ENCODE peak calls at places on chromosome 14, in four cellular contexts. R, I, P and F are unnamed samples.

GRCh38 chr14:22226381-22226780 is 362.6 kb downstream of the DAD1 start:
- DNase-seq in R (peak; percentile 59), I (no peak), P (peak; percentile 4), F (no peak)

GRCh38 chr14:90654831-90655276 is 161.4 kb downstream of the TTC7B start:
- DNase-seq in R (peak; percentile 74), I (no peak), P (no peak), F (no peak)

GRCh38 chr14:33052899-33053400 is 114.3 kb downstream of the NPAS3 start:
- DNase-seq in R (no peak), I (no peak), P (no peak), F (no peak)

GRCh38 chr14:102930753-102931579 is 8.5 kb downstream of the AMN start:
- DNase-seq in R (peak; percentile 50), I (no peak), P (peak; percentile 13), F (no peak)

GRCh38 chr14:26332966-26333365 is 264.9 kb downstream of the NOVA1 start:
- DNase-seq in R (no peak), I (no peak), P (no peak), F (no peak)

GRCh38 chr14:85088231-85088630 is 441.7 kb upstream of the FLRT2 start:
- DNase-seq in R (no peak), I (no peak), P (no peak), F (no peak)

GRCh38 chr14:63438065-63438757 is 105.0 kb downstream of the PPP2R5E start:
- DNase-seq in R (peak; percentile 92), I (no peak), P (peak; percentile 14), F (peak; percentile 94)

GRCh38 chr14:30645600-30645999 is 23.5 kb downstream of the SCFD1 start:
- DNase-seq in R (no peak), I (no peak), P (no peak), F (no peak)

GRCh38 chr14:24338843-24339242 is 948 bp downstream of the RIPK3 start:
- DNase-seq in R (no peak), I (no peak), P (no peak), F (no peak)

GRCh38 chr14:55625481-55625880 is 45.5 kb downstream of the KTN1 start:
- DNase-seq in R (no peak), I (no peak), P (no peak), F (no peak)

GRCh38 chr14:53850714-53851296 is 105.8 kb downstream of the BMP4 start:
- DNase-seq in R (peak; percentile 39), I (no peak), P (no peak), F (peak; percentile 56)

GRCh38 chr14:42782744-42783143 is 1176.1 kb downstream of the LRFN5 start:
- DNase-seq in R (no peak), I (no peak), P (no peak), F (no peak)

GRCh38 chr14:91005716-91006115 is 54.7 kb downstream of the RPS6KA5 start:
- DNase-seq in R (no peak), I (no peak), P (no peak), F (no peak)

GRCh38 chr14:92501891-92502351 is 11.7 kb upstream of the RIN3 start:
- DNase-seq in R (peak; percentile 60), I (no peak), P (no peak), F (no peak)

GRCh38 chr14:84006643-84007137 is 1523.3 kb upstream of the FLRT2 start:
- DNase-seq in R (no peak), I (no peak), P (no peak), F (peak; percentile 96)

GRCh38 chr14:51792819-51793218 is 67.6 kb upstream of the GNG2 start:
- DNase-seq in R (peak; percentile 84), I (no peak), P (no peak), F (no peak)

GRCh38 chr14:100215330-100215885 is 23.5 kb upstream of the YY1 start:
- DNase-seq in R (no peak), I (no peak), P (peak; percentile 50), F (no peak)
- TF ChIP-seq FOS in R (no peak), I (no peak), P (no peak), F (no peak)

DNA sequence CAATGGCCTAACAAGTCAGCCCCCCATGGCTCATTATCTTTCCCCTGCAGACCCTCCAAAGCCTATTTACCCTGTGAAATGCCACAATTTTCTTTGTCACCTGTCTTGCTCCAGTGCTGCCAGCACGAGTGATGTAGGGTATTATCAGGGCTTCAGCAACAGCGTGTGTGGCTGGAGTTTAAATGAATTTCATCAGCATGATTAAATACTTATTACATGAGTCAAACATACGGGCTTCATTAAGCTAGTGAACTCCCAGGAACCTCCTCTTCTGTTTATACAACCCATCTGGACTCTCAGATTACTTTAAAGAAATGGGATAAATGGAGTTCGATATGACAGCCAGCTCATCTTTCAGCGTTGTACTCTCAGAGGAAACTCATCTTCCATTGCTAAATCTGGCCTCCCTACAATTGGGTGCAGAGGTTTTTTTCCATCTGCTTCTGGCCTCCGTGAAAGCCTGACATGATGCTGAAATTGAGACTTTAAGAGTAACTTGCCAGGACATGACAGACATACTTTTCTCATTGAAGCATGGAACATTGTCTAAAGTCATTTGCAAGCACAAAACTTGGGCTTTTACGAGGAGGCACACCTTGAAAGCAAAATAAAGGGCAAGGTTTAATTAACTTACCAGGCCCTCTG is 135.8 kb downstream of the TMEM30B start:
- DNase-seq in R (peak; percentile 99), I (no peak), P (no peak), F (no peak)
- TF ChIP-seq FOS in R (peak; percentile 60), I (no peak), P (no peak), F (no peak)

DNA sequence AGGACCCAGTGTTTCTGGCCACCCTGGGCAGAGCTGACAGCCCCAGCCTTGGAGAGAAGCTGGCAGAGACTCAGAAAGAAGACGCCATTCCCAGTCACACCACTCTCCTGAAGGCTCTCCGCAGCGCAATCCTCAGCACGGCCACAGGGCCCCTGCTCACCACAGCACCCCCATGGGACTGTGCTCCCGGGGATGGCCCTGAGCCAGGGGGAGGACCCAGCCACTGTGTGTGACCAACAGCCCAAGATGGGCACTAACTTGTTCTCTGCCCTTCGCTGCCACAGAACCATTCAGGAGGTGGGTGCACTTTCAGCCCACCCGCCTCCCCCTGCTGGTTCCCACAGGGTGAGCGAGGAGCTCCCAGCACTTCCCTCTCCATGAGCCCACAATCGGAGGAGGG is 57.1 kb downstream of the CCNK start:
- DNase-seq in R (peak; percentile 25), I (no peak), P (no peak), F (no peak)
- TF ChIP-seq FOS in R (no peak), I (no peak), P (no peak), F (no peak)

DNA sequence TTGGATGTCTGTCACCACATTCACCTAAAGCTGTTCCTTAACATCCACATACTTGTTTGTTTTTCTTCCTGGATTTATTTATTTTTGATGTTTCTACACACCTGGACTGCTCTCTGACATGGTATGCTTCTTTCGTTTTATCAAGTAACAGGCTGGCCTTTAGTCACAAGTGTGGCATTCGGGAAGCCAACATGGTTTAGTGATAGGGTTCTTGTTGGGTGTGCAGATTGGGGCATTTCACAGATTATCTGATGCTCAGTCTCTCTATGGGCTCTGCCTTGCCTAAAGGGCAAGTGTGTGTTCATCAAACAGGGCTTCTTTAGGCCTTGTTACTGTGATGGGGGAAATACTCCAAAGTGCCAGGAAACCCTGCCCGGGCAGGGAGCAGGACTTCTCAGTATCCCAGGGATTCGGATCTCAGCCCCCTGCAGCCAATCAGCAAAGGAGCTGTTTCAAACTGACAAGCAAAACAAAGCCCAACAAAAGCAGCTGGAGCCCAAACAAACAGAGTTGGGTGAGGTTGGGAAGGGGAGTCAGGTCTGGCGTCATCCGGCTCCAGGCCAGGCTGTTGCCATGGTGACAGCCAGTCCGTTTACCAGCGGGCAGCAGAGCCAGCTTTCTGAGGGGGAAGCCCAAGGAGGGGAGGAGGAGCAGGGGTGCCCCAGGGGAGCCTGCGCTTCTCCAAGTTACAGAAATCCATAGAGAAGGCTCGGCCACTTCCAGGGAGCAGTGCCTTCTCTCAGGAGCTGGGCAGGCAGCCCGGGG is 31.8 kb downstream of the FOS start:
- DNase-seq in R (peak; percentile 86), I (no peak), P (no peak), F (peak; percentile 90)
- TF ChIP-seq FOS in R (peak; percentile 13), I (no peak), P (no peak), F (no peak)

GRCh38 chr14:23297096-23297495 is 5.6 kb downstream of the PPP1R3E start:
- DNase-seq in R (no peak), I (no peak), P (no peak), F (no peak)

GRCh38 chr14:23294346-23294733 is 8.3 kb downstream of the PPP1R3E start:
- DNase-seq in R (no peak), I (no peak), P (no peak), F (no peak)

GRCh38 chr14:23297878-23298277 is 4.8 kb downstream of the PPP1R3E start:
- DNase-seq in R (no peak), I (no peak), P (no peak), F (no peak)

GRCh38 chr14:23296012-23296777 is 6.5 kb downstream of the PPP1R3E start:
- DNase-seq in R (no peak), I (no peak), P (no peak), F (no peak)

DNA sequence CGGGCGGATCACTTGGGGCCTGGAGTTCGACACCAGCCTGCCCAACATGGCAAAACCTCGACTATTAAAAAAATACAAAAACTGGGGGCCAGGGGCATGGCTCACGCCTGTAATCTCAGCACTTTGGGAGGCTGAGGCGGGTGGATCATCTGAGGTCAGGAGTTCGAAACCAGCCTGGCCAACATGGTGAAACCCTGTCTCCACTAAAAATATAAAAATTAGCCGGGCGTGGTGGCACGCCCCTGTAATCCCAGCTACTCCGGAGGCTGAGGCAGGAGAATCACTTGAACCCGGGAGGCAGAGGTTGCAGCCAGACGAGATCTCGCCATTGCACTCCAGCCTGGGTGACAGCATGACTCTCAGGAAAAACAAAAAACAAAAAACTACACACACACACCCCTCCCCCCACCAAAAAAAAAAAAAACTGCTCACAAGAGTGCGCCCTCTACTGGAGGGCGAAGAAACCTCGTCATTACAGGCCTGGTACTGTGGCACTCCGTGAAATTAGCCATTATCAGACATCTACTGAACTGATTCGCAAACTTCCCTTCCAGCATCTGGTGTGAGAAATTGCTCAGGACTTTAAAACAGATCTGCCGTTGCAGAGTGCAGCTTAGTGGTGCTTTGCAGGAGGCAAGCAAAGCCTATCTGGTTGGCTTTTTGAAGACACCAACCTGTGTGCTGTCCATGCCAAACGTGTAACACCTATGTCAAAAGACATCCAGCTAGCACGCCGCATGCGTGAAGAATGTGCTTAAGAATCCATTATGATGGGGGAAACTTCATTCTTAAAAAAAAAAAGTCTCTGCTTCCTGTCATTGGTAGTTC is 7.7 kb downstream of the PPP1R3E start:
- DNase-seq in R (peak; percentile 51), I (no peak), P (peak; percentile 84), F (peak; percentile 55)
- TF ChIP-seq FOS in R (no peak), I (no peak), P (no peak), F (no peak)